ENCODE peak calls at places on chromosome 9, in ten cellular contexts. W is PC-9, E is stomach, R is psoas muscle, V is keratinocyte, Y is ovary, L is fibroblast of lung, F is A549, P is heart left ventricle, I is kidney. Q is an unnamed sample.

GRCh38 chr9:71663931-71664459 is 104.3 kb downstream of the CEMIP2 start:
- DNase-seq in W (no peak), E (no peak), R (no peak), V (no peak), Y (no peak), L (peak; percentile 21), F (no peak), P (no peak), I (no peak), Q (no peak)

GRCh38 chr9:124006448-124007156 is 5.0 kb upstream of the LHX2 start:
- DNase-seq in W (no peak), E (no peak), R (no peak), V (no peak), Y (no peak), L (no peak), F (no peak), P (no peak), I (no peak), Q (no peak)

GRCh38 chr9:87716141-87716540 is 9.8 kb upstream of the CTSL start:
- DNase-seq in W (no peak), E (no peak), R (no peak), V (no peak), Y (no peak), L (no peak), F (peak; percentile 5), P (no peak), I (no peak), Q (no peak)

GRCh38 chr9:133892193-133892920 is 99.8 kb downstream of the VAV2 start:
- DNase-seq in W (no peak), E (no peak), R (no peak), V (no peak), Y (no peak), L (no peak), F (no peak), P (no peak), I (no peak), Q (no peak)

GRCh38 chr9:121242219-121242954 is 25.6 kb upstream of the GSN start:
- DNase-seq in W (no peak), E (no peak), R (no peak), V (no peak), Y (no peak), L (peak; percentile 58), F (no peak), P (no peak), I (no peak), Q (no peak)

GRCh38 chr9:17004500-17004899 is 130.3 kb upstream of the CNTLN start:
- DNase-seq in W (no peak), E (no peak), R (no peak), V (no peak), Y (no peak), L (peak; percentile 63), F (no peak), P (no peak), I (no peak), Q (no peak)

GRCh38 chr9:128001411-128002298 is 20.9 kb upstream of the EEIG1 start:
- DNase-seq in W (peak; percentile 95), E (peak; percentile 72), R (no peak), V (no peak), Y (no peak), L (peak; percentile 72), F (peak; percentile 80), P (no peak), I (peak; percentile 87), Q (no peak)

GRCh38 chr9:134863941-134864820 is 16.4 kb upstream of the FCN2 start:
- DNase-seq in W (no peak), E (no peak), R (no peak), V (no peak), Y (peak; percentile 42), L (no peak), F (no peak), P (no peak), I (peak; percentile 59), Q (no peak)

GRCh38 chr9:120402741-120403542 is 177.0 kb downstream of the CDK5RAP2 start:
- DNase-seq in W (peak; percentile 55), E (no peak), R (no peak), V (peak; percentile 19), Y (no peak), L (peak; percentile 95), F (peak; percentile 76), P (no peak), I (no peak), Q (no peak)

GRCh38 chr9:87742813-87743428 is 17.0 kb downstream of the CTSL start:
- DNase-seq in W (no peak), E (no peak), R (no peak), V (peak; percentile 61), Y (no peak), L (peak; percentile 21), F (no peak), P (no peak), I (no peak), Q (no peak)

GRCh38 chr9:878239-878638 is 36.7 kb downstream of the DMRT1 start:
- DNase-seq in W (no peak), E (no peak), R (no peak), V (no peak), Y (no peak), L (no peak), F (no peak), P (no peak), I (no peak), Q (no peak)

GRCh38 chr9:21580636-21581353 is 98.7 kb upstream of the IFNE start:
- DNase-seq in W (peak; percentile 25), E (peak; percentile 27), R (no peak), V (no peak), Y (no peak), L (no peak), F (no peak), P (no peak), I (no peak), Q (no peak)

GRCh38 chr9:116547729-116548426 is 139.2 kb upstream of the TRIM32 start:
- DNase-seq in W (no peak), E (no peak), R (no peak), V (no peak), Y (no peak), L (no peak), F (no peak), P (no peak), I (no peak), Q (no peak)

GRCh38 chr9:69672828-69673640 is 863 bp upstream of the APBA1 start:
- DNase-seq in W (peak; percentile 80), E (peak; percentile 82), R (peak; percentile 92), V (peak; percentile 15), Y (peak; percentile 84), L (peak; percentile 88), F (peak; percentile 73), P (peak; percentile 83), I (peak; percentile 95), Q (peak; percentile 81)

DNA sequence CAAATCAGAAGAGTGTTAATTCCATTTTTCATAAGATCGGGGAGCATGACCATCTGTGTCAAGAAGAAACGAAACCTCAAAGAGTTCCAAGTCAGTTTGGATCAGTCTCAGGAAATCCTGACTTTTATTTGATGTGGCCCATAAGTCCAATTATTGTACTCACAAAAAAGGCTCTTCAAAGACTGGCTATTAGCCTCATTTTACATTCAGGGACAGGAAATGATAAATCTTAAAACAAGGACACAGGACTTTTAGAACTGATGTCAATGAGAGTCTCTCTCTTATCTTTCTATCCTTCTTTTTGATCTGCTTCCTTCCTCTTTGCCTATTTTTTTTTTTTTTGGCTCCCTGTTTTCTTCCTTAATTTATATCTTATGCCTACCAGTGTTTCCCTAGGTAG is 43.7 kb upstream of the SHOC1 start:
- DNase-seq in W (no peak), E (no peak), R (no peak), V (no peak), Y (no peak), L (no peak), F (no peak), P (no peak), I (no peak), Q (no peak)
- H3K27ac ChIP-seq in W (no peak overlapping the region), E (no peak overlapping the region), R (no peak overlapping the region), V (no peak overlapping the region), Y (no peak overlapping the region), L (no peak overlapping the region), F (no peak overlapping the region), P (no peak overlapping the region), I (no peak overlapping the region), Q (no peak overlapping the region)

GRCh38 chr9:77847626-77848025 is 184.0 kb downstream of the GNAQ start:
- DNase-seq in W (no peak), E (no peak), R (no peak), V (no peak), Y (no peak), L (no peak), F (no peak), P (no peak), I (no peak), Q (no peak)

GRCh38 chr9:77848897-77849296 is 182.7 kb downstream of the GNAQ start:
- DNase-seq in W (no peak), E (no peak), R (peak; percentile 77), V (no peak), Y (peak; percentile 40), L (peak; percentile 92), F (peak; percentile 47), P (peak; percentile 37), I (peak; percentile 82), Q (peak; percentile 23)

GRCh38 chr9:77844415-77844814 is 187.2 kb downstream of the GNAQ start:
- DNase-seq in W (no peak), E (no peak), R (no peak), V (no peak), Y (no peak), L (no peak), F (no peak), P (no peak), I (no peak), Q (no peak)

GRCh38 chr9:77848428-77848827 is 183.2 kb downstream of the GNAQ start:
- DNase-seq in W (no peak), E (no peak), R (no peak), V (no peak), Y (no peak), L (no peak), F (no peak), P (no peak), I (no peak), Q (no peak)

GRCh38 chr9:77846957-77847574 is 184.5 kb downstream of the GNAQ start:
- DNase-seq in W (no peak), E (no peak), R (no peak), V (no peak), Y (no peak), L (no peak), F (no peak), P (peak; percentile 43), I (no peak), Q (peak; percentile 31)
- H3K4me1 ChIP-seq in W (peaks cover 9% of the 10 kb centered on the region), E (peaks cover 59% of the 10 kb centered on the region), R (peaks cover 22% of the 10 kb centered on the region), V (peaks cover 13% of the 10 kb centered on the region), Y (peaks cover 11% of the 10 kb centered on the region), L (peaks cover 12% of the 10 kb centered on the region), F (peaks cover 38% of the 10 kb centered on the region), P (peaks cover 54% of the 10 kb centered on the region), I (peaks cover 16% of the 10 kb centered on the region), Q (peaks cover 3% of the 10 kb centered on the region)

DNA sequence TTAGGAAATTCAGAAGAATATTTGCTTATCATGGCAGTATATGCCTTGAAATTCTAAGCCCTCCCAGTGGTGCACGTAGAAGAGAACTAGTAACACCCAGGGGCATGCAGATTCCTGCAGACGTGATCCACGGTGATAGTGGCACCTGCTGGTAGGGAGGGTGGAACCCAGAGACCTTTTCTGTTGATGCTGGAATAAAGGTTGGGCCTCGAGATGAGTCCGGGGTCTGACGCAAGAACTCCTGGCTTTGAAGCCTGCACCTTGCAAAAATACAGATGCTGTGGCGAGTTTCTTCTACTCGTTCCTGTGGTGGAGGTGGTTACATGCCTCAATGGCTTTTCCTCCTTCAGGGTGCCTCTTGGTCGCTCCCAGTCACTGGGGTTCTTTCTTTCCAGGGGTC is 39.5 kb upstream of the PHF2 start:
- DNase-seq in W (no peak), E (no peak), R (no peak), V (no peak), Y (no peak), L (no peak), F (no peak), P (no peak), I (no peak), Q (no peak)
- TF ChIP-seq CTCF in W (no peak), E (no peak), R (no peak), V (no peak), Y (no peak), L (no peak), F (no peak), P (no peak), I (no peak), Q (no peak)

GRCh38 chr9:91116711-91117110 is 245.0 kb downstream of the AUH start:
- DNase-seq in W (no peak), E (no peak), R (no peak), V (no peak), Y (no peak), L (no peak), F (no peak), P (no peak), I (no peak), Q (no peak)
- H3K27ac ChIP-seq in W (no peak overlapping the region), E (no peak overlapping the region), R (no peak overlapping the region), V (no peak overlapping the region), Y (no peak overlapping the region), L (no peak overlapping the region), F (no peak overlapping the region), P (peak overlapping the region; percentile 15), I (no peak overlapping the region), Q (no peak overlapping the region)